ENCODE peak calls at places on chromosomes 6 and 20, in nine cellular contexts. C is AG09309, A is AG09319, G is MCF 10A, K is epithelial cell of esophagus, F is glutamatergic neuron, I is cardiac fibroblast, M is brain microvascular endothelial cell, X is fibroblast of lung. B is an unnamed sample.

GRCh38 chr20:4112490-4113420 is 97.4 kb upstream of the RNF24 start:
- DNase-seq in C (no peak), A (no peak), G (peak), K (peak), F (no peak), I (peak), M (no peak), X (peak), B (no peak)

GRCh38 chr6:84728602-84729001 is 35.8 kb downstream of the TBX18 start:
- DNase-seq in C (no peak), A (no peak), G (peak), K (peak), F (no peak), I (peak), M (peak), X (no peak), B (no peak)

GRCh38 chr20:62726716-62727583 is 18.3 kb downstream of the NTSR1 start:
- DNase-seq in C (no peak), A (no peak), G (no peak), K (no peak), F (no peak), I (no peak), M (no peak), X (no peak), B (peak)

GRCh38 chr20:3133156-3133555 is 26.5 kb downstream of the FASTKD5 start:
- DNase-seq in C (no peak), A (no peak), G (no peak), K (no peak), F (no peak), I (no peak), M (no peak), X (no peak), B (no peak)

GRCh38 chr6:159953091-159953581 is 15.7 kb upstream of the IGF2R start:
- DNase-seq in C (peak), A (no peak), G (peak), K (peak), F (no peak), I (peak), M (no peak), X (peak), B (no peak)

GRCh38 chr6:37038297-37039198 is 33.1 kb downstream of the FGD2 start:
- DNase-seq in C (no peak), A (no peak), G (peak), K (peak), F (no peak), I (peak), M (no peak), X (no peak), B (no peak)

GRCh38 chr6:12060780-12061619 is 48.9 kb downstream of the HIVEP1 start:
- DNase-seq in C (no peak), A (no peak), G (no peak), K (peak), F (peak), I (peak), M (peak), X (peak), B (peak)

GRCh38 chr6:3414704-3415453 is 42.0 kb downstream of the SLC22A23 start:
- DNase-seq in C (no peak), A (no peak), G (peak), K (peak), F (no peak), I (peak), M (peak), X (peak), B (no peak)

GRCh38 chr20:38804682-38805501 is 605 bp upstream of the PPP1R16B start:
- DNase-seq in C (no peak), A (no peak), G (no peak), K (no peak), F (no peak), I (peak), M (no peak), X (no peak), B (no peak)

GRCh38 chr20:17854307-17854903 is 114.2 kb downstream of the SNX5 start:
- DNase-seq in C (no peak), A (no peak), G (peak), K (peak), F (peak), I (peak), M (peak), X (peak), B (peak)

GRCh38 chr6:89917801-89918366 is 23.6 kb downstream of the GJA10 start:
- DNase-seq in C (no peak), A (no peak), G (no peak), K (no peak), F (no peak), I (no peak), M (no peak), X (no peak), B (no peak)

GRCh38 chr6:157198425-157199279 is 124.7 kb downstream of the TMEM242 start:
- DNase-seq in C (no peak), A (no peak), G (peak), K (peak), F (no peak), I (peak), M (no peak), X (no peak), B (no peak)

GRCh38 chr20:32674362-32674789 is 635 bp upstream of the C20orf203 start:
- DNase-seq in C (no peak), A (peak), G (peak), K (peak), F (no peak), I (peak), M (peak), X (peak), B (peak)

GRCh38 chr6:86474081-86474480 is 463.2 kb upstream of the HTR1E start:
- DNase-seq in C (no peak), A (no peak), G (no peak), K (no peak), F (no peak), I (no peak), M (no peak), X (no peak), B (no peak)

GRCh38 chr6:7697820-7698623 is 27.9 kb upstream of the BMP6 start:
- DNase-seq in C (peak), A (peak), G (peak), K (peak), F (no peak), I (peak), M (peak), X (peak), B (no peak)

GRCh38 chr20:14193885-14194284 is 143.5 kb downstream of the FLRT3 start:
- DNase-seq in C (no peak), A (no peak), G (peak), K (peak), F (no peak), I (no peak), M (no peak), X (no peak), B (no peak)
- TF ChIP-seq CTCF in C (no peak), A (no peak), G (no peak), K (peak), F (no peak), I (no peak), M (peak), X (no peak), B (no peak)

GRCh38 chr20:1898496-1899168 is 3.4 kb downstream of the SIRPA start:
- DNase-seq in C (no peak), A (no peak), G (no peak), K (no peak), F (no peak), I (no peak), M (no peak), X (no peak), B (no peak)

GRCh38 chr20:1899169-1899525 is 3.9 kb downstream of the SIRPA start:
- DNase-seq in C (no peak), A (no peak), G (no peak), K (no peak), F (no peak), I (no peak), M (no peak), X (no peak), B (no peak)

GRCh38 chr20:1902188-1902587 is 7.0 kb downstream of the SIRPA start:
- DNase-seq in C (no peak), A (no peak), G (no peak), K (no peak), F (no peak), I (no peak), M (no peak), X (no peak), B (no peak)

GRCh38 chr20:1901704-1902103 is 6.5 kb downstream of the SIRPA start:
- DNase-seq in C (no peak), A (no peak), G (no peak), K (no peak), F (no peak), I (no peak), M (no peak), X (no peak), B (no peak)

DNA sequence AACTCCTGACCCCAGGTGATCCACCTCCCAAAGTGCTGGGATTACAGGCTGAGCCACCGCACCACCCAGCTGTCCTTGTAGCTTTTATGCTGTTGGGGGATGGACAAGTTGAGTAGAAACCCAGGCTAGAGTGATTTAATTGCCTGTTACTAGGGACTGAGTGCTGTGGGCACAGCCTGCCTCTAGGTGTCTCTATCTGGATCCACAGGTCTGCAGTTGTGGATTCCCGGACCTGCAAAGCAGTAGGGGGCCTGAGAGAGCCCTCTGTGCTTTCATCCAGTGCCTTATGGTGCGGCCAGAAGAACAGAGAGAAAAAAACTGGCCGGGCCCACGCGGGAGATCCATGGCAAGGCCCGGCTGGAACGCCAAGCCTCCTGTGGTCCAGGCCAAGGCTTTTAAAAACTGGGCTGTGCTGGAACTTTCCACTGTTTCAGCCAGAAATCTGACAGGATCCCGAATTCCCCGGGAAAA is 5.1 kb downstream of the SIRPA start:
- DNase-seq in C (peak), A (peak), G (peak), K (peak), F (peak), I (peak), M (peak), X (peak), B (peak)
- TF ChIP-seq CTCF in C (peak), A (peak), G (peak), K (peak), F (peak), I (peak), M (peak), X (peak), B (peak)

DNA sequence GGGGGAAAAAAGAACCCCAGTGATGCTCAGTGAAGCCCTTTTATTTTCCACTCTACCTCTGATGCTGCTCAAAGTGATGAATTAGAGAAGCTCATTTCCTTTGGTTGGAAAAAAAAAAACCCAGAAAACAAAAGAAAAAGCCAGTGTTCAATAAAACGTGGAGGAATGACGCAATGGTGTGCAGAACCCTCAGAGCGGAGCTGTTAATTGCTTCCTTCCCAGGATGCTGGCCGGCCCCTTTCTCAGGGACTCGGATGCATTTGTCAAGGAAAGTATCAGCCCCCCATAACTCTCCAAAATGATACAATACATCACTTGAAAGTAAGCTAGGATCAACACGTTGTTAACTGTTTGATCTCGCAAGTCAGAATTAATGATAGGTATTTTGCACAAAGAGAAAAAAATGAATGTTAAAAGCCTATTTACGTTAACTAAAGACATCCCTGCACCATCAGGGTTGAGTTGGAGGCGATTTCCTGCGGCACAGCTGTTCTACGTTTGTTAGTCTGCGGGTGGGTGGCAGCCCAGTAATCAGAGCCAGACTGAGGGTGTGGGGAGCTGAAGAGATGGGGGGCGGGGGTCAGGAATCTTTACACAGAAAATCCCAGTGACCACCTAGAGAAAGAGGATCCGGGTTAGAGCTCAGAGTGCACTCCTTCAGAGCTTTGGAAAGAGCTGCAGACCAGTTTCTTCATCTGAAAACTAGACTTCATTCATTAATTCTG is 132.4 kb downstream of the BMP7 start:
- DNase-seq in C (no peak), A (no peak), G (no peak), K (no peak), F (no peak), I (no peak), M (no peak), X (no peak), B (no peak)
- TF ChIP-seq CTCF in C (no peak), A (no peak), G (no peak), K (no peak), F (no peak), I (no peak), M (no peak), X (no peak), B (no peak)

GRCh38 chr6:115969930-115970273 is 90.8 kb downstream of the FRK start:
- DNase-seq in C (peak), A (no peak), G (no peak), K (peak), F (no peak), I (peak), M (no peak), X (peak), B (no peak)

GRCh38 chr6:115972679-115973078 is 88.0 kb downstream of the FRK start:
- DNase-seq in C (no peak), A (no peak), G (no peak), K (no peak), F (no peak), I (peak), M (no peak), X (no peak), B (no peak)

GRCh38 chr6:115971785-115972184 is 88.9 kb downstream of the FRK start:
- DNase-seq in C (no peak), A (no peak), G (no peak), K (no peak), F (no peak), I (no peak), M (no peak), X (no peak), B (no peak)

GRCh38 chr6:115969207-115969929 is 91.3 kb downstream of the FRK start:
- DNase-seq in C (no peak), A (no peak), G (no peak), K (no peak), F (peak), I (peak), M (peak), X (no peak), B (no peak)
- TF ChIP-seq CTCF in C (no peak), A (no peak), G (no peak), K (no peak), F (no peak), I (no peak), M (no peak), X (no peak), B (no peak)

GRCh38 chr20:36606171-36607116 is 865 bp downstream of the RAB5IF start:
- DNase-seq in C (no peak), A (no peak), G (peak), K (peak), F (no peak), I (peak), M (peak), X (peak), B (no peak)
- TF ChIP-seq CTCF in C (no peak), A (no peak), G (no peak), K (no peak), F (no peak), I (no peak), M (no peak), X (no peak), B (no peak)

B was measured in nephron progenitor cell.